ENCODE peak calls at places on chromosomes 6 and 20, in eight cellular contexts. K, E, S, D, N, H, Q and G are unnamed samples. For H3K9me3, the result is how much of the 10 kb centered on the place peaks cover.

GRCh38 chr6:138572200-138572875 is 73.0 kb upstream of the NHSL1 start:
- DNase-seq in N (peak), E (no peak), D (peak), K (peak), H (peak), S (peak), Q (peak), G (no peak)

GRCh38 chr6:10399451-10399850 is 15.4 kb downstream of the TFAP2A start:
- DNase-seq in S (no peak), H (no peak), K (no peak), E (no peak), Q (no peak), D (no peak), N (no peak), G (no peak)

GRCh38 chr6:75306074-75306473 is 21.5 kb upstream of the TMEM30A start:
- DNase-seq in E (no peak), D (no peak), Q (no peak), K (no peak), H (peak), S (no peak), N (no peak), G (no peak)

GRCh38 chr20:49519777-49520359 is 37.4 kb upstream of the KCNB1 start:
- DNase-seq in S (no peak), H (no peak), E (no peak), D (no peak), Q (no peak), K (no peak), N (no peak), G (no peak)

GRCh38 chr6:106117579-106117978 is 31.4 kb downstream of the PRDM1 start:
- DNase-seq in K (no peak), D (no peak), N (no peak), Q (no peak), H (no peak), E (no peak), S (no peak), G (peak)

GRCh38 chr6:36232172-36232571 is 35.6 kb downstream of the BRPF3 start:
- DNase-seq in N (no peak), S (no peak), K (peak), D (no peak), Q (no peak), H (no peak), E (no peak), G (no peak)

GRCh38 chr20:25017257-25017803 is 24.8 kb upstream of the APMAP start:
- DNase-seq in K (peak), H (no peak), S (peak), N (peak), E (no peak), D (no peak), Q (peak), G (no peak)

GRCh38 chr20:8986631-8987030 is 82.3 kb upstream of the PLCB4 start:
- DNase-seq in Q (no peak), D (no peak), H (no peak), S (no peak), E (no peak), K (no peak), N (no peak), G (no peak)

GRCh38 chr6:63802606-63803206 is 167.1 kb downstream of the PHF3 start:
- DNase-seq in N (no peak), Q (no peak), S (peak), D (no peak), E (no peak), H (peak), K (peak), G (no peak)

GRCh38 chr6:133921249-133921859 is 31.7 kb upstream of the TBPL1 start:
- DNase-seq in E (peak), K (peak), H (peak), D (peak), N (no peak), Q (peak), S (peak), G (peak)

GRCh38 chr20:210809-211502 is 16.1 kb upstream of the DEFB129 start:
- DNase-seq in E (no peak), Q (no peak), H (no peak), S (no peak), K (no peak), D (no peak), N (no peak), G (no peak)

GRCh38 chr20:51342510-51343236 is 199.8 kb downstream of the NFATC2 start:
- DNase-seq in D (no peak), H (no peak), S (no peak), Q (no peak), E (no peak), N (no peak), K (no peak), G (no peak)

GRCh38 chr6:11381801-11382513 is 149.5 kb upstream of the NEDD9 start:
- DNase-seq in H (no peak), Q (peak), E (no peak), K (no peak), N (no peak), S (no peak), D (peak), G (peak)

GRCh38 chr6:125746731-125747588 is 2.5 kb upstream of the HEY2 start:
- DNase-seq in H (peak), D (peak), Q (peak), K (peak), E (no peak), N (no peak), S (peak), G (peak)

GRCh38 chr6:35804996-35805736 is at the start of gene LHFPL5:
- DNase-seq in N (peak), D (no peak), E (no peak), S (peak), K (peak), H (peak), Q (peak), G (peak)

GRCh38 chr20:36585410-36586125 is 12.2 kb downstream of the TGIF2 start:
- DNase-seq in S (peak), K (no peak), Q (no peak), E (no peak), D (no peak), H (no peak), N (no peak), G (no peak)

GRCh38 chr6:48915591-48915990 is 547.5 kb downstream of the MMUT start:
- DNase-seq in H (no peak), Q (no peak), D (no peak), K (no peak), N (no peak), E (no peak), S (no peak), G (no peak)

GRCh38 chr6:158068893-158069799 is 87.5 kb downstream of the SYNJ2 start:
- DNase-seq in E (no peak), Q (peak), H (peak), K (no peak), S (peak), N (no peak), D (no peak), G (no peak)

GRCh38 chr6:99282479-99283062 is 66.9 kb downstream of the FAXC start:
- DNase-seq in K (no peak), S (peak), D (no peak), H (peak), E (no peak), Q (no peak), N (no peak), G (no peak)

GRCh38 chr20:17205261-17205660 is 21.6 kb upstream of the PCSK2 start:
- DNase-seq in E (no peak), S (no peak), Q (no peak), N (no peak), H (no peak), K (no peak), D (no peak), G (no peak)

GRCh38 chr6:47836639-47837038 is 54.8 kb downstream of the OPN5 start:
- DNase-seq in S (peak), N (no peak), E (no peak), Q (no peak), D (no peak), H (no peak), K (peak), G (no peak)

GRCh38 chr6:1832844-1833787 is 223.4 kb downstream of the FOXC1 start:
- DNase-seq in N (peak), S (peak), D (peak), Q (peak), H (peak), E (no peak), K (peak), G (no peak)

GRCh38 chr6:152748843-152749242 is 1.8 kb upstream of the VIP start:
- DNase-seq in E (peak), S (peak), D (no peak), K (no peak), N (no peak), H (peak), Q (no peak), G (no peak)

GRCh38 chr6:149013932-149014331 is 267.1 kb downstream of the UST start:
- DNase-seq in K (no peak), S (no peak), E (no peak), D (no peak), N (no peak), H (no peak), Q (no peak), G (no peak)

GRCh38 chr6:52736145-52736544 is 27.1 kb downstream of the GSTA2 start:
- DNase-seq in K (no peak), N (no peak), E (no peak), H (no peak), S (no peak), Q (no peak), D (no peak), G (no peak)

GRCh38 chr6:110776413-110776812 is 38.9 kb downstream of the CDK19 start:
- DNase-seq in Q (no peak), D (no peak), E (no peak), H (no peak), S (no peak), K (no peak), N (no peak), G (no peak)

GRCh38 chr6:37253608-37254007 is 4.0 kb upstream of the TBC1D22B start:
- DNase-seq in E (no peak), D (no peak), S (no peak), N (no peak), K (no peak), H (no peak), Q (no peak), G (no peak)

GRCh38 chr6:87588756-87589407 is 905 bp downstream of the RARS2 start:
- DNase-seq in H (no peak), K (no peak), S (no peak), D (no peak), Q (no peak), E (no peak), N (no peak), G (no peak)

GRCh38 chr6:149324428-149324827 is 6.9 kb downstream of the TAB2 start:
- DNase-seq in D (no peak), H (no peak), K (no peak), E (no peak), Q (no peak), S (no peak), N (no peak), G (no peak)

GRCh38 chr20:62174870-62175624 is 7.8 kb upstream of the MTG2 start:
- DNase-seq in K (no peak), S (no peak), N (peak), E (no peak), D (no peak), Q (no peak), H (no peak), G (no peak)

GRCh38 chr6:120055071-120055470 is 705.5 kb upstream of the MAN1A1 start:
- DNase-seq in Q (no peak), D (no peak), H (no peak), E (no peak), S (no peak), N (no peak), K (no peak), G (no peak)

GRCh38 chr6:109471105-109471810 is 11.8 kb downstream of the ZBTB24 start:
- DNase-seq in S (no peak), H (no peak), Q (no peak), D (no peak), E (no peak), N (no peak), K (no peak), G (no peak)

GRCh38 chr20:62875419-62876355 is 14.1 kb upstream of the TCFL5 start:
- DNase-seq in E (no peak), S (peak), K (peak), N (peak), Q (peak), H (peak), D (peak), G (no peak)

GRCh38 chr6:4460595-4461475 is 315.4 kb upstream of the CDYL start:
- DNase-seq in N (no peak), H (peak), S (no peak), K (no peak), D (peak), E (no peak), Q (no peak), G (no peak)

GRCh38 chr6:4561078-4561435 is 215.1 kb upstream of the CDYL start:
- DNase-seq in K (no peak), Q (no peak), N (no peak), H (no peak), E (no peak), D (no peak), S (no peak), G (no peak)

GRCh38 chr6:40138273-40138720 is 204.0 kb upstream of the MOCS1 start:
- DNase-seq in Q (no peak), D (no peak), N (no peak), H (no peak), E (no peak), S (no peak), K (peak), G (no peak)

GRCh38 chr6:46491201-46491788 is at the start of gene RCAN2:
- DNase-seq in D (peak), S (peak), Q (peak), H (peak), K (peak), N (peak), E (no peak), G (no peak)

GRCh38 chr6:72554203-72554564 is 67.7 kb upstream of the KCNQ5 start:
- DNase-seq in H (peak), D (no peak), S (peak), K (no peak), Q (no peak), N (no peak), E (peak), G (no peak)

DNA sequence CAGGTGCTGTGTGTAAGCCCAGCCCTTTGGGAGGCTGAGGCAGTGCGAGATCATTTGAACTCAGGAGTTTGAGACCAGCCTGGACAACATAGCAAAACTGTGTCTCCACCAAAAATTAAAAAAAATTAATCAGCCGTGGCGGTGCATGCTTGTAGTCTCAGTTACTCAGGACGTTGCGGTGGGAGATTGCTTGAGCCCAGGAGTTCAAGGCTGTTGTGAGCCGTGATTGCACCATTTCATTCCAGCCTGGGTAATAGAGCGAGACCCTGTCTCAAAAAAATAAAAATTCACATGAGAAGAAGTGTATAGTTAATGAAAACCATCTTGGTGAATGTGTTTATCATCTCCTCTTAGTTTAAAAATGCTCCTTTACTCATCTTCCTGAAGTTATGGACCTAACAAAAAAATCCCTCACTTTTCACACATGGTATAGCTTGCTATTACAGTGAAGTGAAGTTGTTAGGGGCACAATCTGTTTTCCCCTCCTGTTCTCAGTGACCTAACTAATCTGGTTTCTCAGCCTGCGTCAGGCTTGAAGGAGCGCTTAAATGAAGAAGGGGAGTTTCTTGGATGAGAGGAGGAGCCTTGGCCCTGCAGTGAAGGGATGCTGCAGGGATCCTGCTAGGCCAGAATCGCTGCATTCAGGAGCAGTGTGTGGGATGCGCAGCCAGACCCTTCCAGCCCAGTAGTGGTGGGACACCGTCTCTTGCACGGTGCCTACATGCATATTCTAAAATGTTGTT is 45.3 kb downstream of the JARID2 start:
- DNase-seq in S (no peak), D (no peak), K (no peak), H (no peak), N (no peak), Q (no peak), E (no peak), G (no peak)
- TF ChIP-seq CTCF in S (no peak), D (no peak), K (no peak), H (no peak), N (no peak), Q (no peak), E (no peak), G (no peak)

GRCh38 chr20:3766832-3767433 is 620 bp downstream of the ADISSP start:
- DNase-seq in E (no peak), H (no peak), S (peak), D (no peak), N (peak), K (no peak), Q (peak), G (no peak)
- H3K27ac ChIP-seq in E (peak), H (no peak), S (peak), D (peak), N (no peak), K (peak), Q (no peak), G (no peak)

GRCh38 chr20:44106615-44107014 is 80.4 kb downstream of the JPH2 start:
- DNase-seq in H (peak), Q (no peak), N (no peak), D (no peak), K (no peak), E (no peak), S (no peak), G (no peak)

GRCh38 chr20:44098256-44098630 is 88.7 kb downstream of the JPH2 start:
- DNase-seq in E (no peak), H (no peak), K (no peak), N (no peak), D (no peak), Q (no peak), S (no peak), G (no peak)

GRCh38 chr20:44104807-44105517 is 82.0 kb downstream of the JPH2 start:
- DNase-seq in N (no peak), H (peak), S (peak), K (no peak), Q (no peak), E (no peak), D (no peak), G (no peak)

GRCh38 chr20:44098657-44099056 is 88.3 kb downstream of the JPH2 start:
- DNase-seq in Q (no peak), D (no peak), H (no peak), N (no peak), S (no peak), E (no peak), K (no peak), G (no peak)

DNA sequence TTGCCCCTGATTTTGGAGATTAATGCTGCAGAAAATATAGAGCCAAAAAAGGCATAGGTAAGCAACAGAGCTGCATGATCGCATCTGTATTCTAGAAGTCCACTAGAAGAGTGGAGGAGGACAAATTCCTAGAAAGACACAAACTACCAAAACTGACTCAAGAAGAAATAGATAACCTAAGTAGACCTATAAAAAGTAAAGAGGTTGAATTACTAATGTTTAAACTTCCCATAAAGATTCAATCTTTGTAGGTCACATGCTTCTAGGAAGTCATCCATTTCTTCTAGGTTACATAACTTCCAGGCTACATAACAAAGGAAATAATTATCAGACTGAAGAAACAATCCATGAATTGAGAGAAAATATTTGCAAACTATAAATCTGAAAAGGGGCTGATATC is 84.4 kb downstream of the JPH2 start:
- DNase-seq in N (no peak), D (no peak), E (no peak), K (no peak), H (no peak), Q (no peak), S (no peak), G (no peak)
- H3K9me3 ChIP-seq in N (under half), D (under half), E (under half), K (under half), H (under half), Q (under half), S (under half), G (under half)

DNA sequence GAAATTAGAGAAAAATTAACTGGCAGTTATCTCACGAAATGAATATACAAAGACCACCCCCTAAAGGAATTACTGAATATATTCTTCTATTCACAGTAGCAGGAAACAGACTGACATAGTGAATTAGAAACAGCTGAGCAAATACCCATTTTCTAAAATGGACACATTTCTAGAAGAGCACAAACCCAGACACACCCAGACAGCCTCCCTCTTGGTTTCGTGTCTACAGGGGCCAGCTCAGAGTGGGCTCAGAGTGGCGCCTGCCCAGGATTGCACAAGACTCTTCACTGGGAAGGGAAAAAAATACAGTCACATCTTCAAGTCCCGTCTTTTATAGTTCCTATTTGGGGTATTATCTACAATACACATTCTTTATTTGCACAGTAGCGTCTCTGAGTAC is 246.2 kb upstream of the AFDN start:
- DNase-seq in E (no peak), H (no peak), K (no peak), S (no peak), N (no peak), Q (no peak), D (peak), G (no peak)
- TF ChIP-seq CTCF in E (no peak), H (no peak), K (no peak), S (no peak), N (no peak), Q (no peak), D (no peak), G (no peak)

DNA sequence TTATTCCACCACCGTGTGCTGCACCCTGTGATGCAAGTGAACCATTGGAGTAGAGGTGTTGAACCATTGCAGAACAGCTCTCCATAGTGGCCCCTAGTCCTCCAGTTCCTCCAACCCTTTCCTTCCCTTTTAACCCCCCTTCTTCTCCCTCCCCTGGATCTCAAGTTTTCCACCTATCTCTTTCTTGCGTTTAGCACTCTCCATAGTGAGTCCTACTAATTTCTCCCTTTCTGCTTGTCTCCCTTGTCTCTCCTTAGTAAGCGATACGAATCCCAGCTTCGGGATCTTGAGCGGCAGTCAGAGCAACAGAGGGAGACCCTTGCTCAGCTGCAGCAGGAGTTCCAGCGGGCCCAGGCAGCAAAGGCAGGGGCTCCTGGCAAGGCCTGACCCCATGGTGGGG is 1.1 kb downstream of the PFDN6 start:
- DNase-seq in N (no peak), Q (no peak), E (no peak), K (no peak), H (no peak), D (no peak), S (no peak), G (no peak)
- H3K27ac ChIP-seq in N (no peak), Q (no peak), E (peak), K (peak), H (no peak), D (peak), S (no peak), G (no peak)